ENCODE peak calls at places on chromosomes 2 and 18, in five cellular contexts. One of them, this sample, is unnamed.

GRCh38 chr2:72011791-72012190 is 135.9 kb downstream of the CYP26B1 start:
- DNase-seq in small intestine: no peak
- DNase-seq in caudate nucleus: no peak
- DNase-seq in pancreas: no peak
- DNase-seq in colonic mucosa: no peak
- DNase-seq in this sample: no peak

GRCh38 chr18:58947136-58947732 is 82.6 kb downstream of the ZNF532 start:
- DNase-seq in pancreas: no peak
- DNase-seq in colonic mucosa: no peak
- DNase-seq in caudate nucleus: no peak
- DNase-seq in small intestine: no peak
- DNase-seq in this sample: no peak

GRCh38 chr18:69636529-69637301 is 236.0 kb downstream of the DOK6 start:
- DNase-seq in pancreas: no peak
- DNase-seq in small intestine: no peak
- DNase-seq in caudate nucleus: no peak
- DNase-seq in colonic mucosa: no peak
- DNase-seq in this sample: peak

GRCh38 chr2:217897091-217897715 is 105.6 kb downstream of the TNS1 start:
- DNase-seq in caudate nucleus: no peak
- DNase-seq in colonic mucosa: no peak
- DNase-seq in pancreas: peak
- DNase-seq in small intestine: no peak
- DNase-seq in this sample: no peak

GRCh38 chr18:7545734-7546133 is 21.4 kb upstream of the PTPRM start:
- DNase-seq in pancreas: no peak
- DNase-seq in colonic mucosa: no peak
- DNase-seq in caudate nucleus: no peak
- DNase-seq in small intestine: no peak
- DNase-seq in this sample: no peak

GRCh38 chr2:139721454-139721995 is 941.3 kb upstream of the NXPH2 start:
- DNase-seq in small intestine: no peak
- DNase-seq in colonic mucosa: no peak
- DNase-seq in caudate nucleus: no peak
- DNase-seq in pancreas: no peak
- DNase-seq in this sample: no peak

GRCh38 chr2:214019229-214019972 is 391.5 kb upstream of the VWC2L start:
- DNase-seq in caudate nucleus: no peak
- DNase-seq in colonic mucosa: no peak
- DNase-seq in small intestine: no peak
- DNase-seq in pancreas: no peak
- DNase-seq in this sample: no peak

GRCh38 chr2:216284708-216285107 is 87.6 kb downstream of the MARCHF4 start:
- DNase-seq in pancreas: no peak
- DNase-seq in colonic mucosa: no peak
- DNase-seq in caudate nucleus: no peak
- DNase-seq in small intestine: no peak
- DNase-seq in this sample: no peak

GRCh38 chr2:6856548-6856920 is 9.2 kb downstream of the CMPK2 start:
- DNase-seq in small intestine: no peak
- DNase-seq in caudate nucleus: no peak
- DNase-seq in pancreas: no peak
- DNase-seq in colonic mucosa: no peak
- DNase-seq in this sample: no peak

GRCh38 chr18:62979172-62979571 is 263.8 kb downstream of the PHLPP1 start:
- DNase-seq in colonic mucosa: no peak
- DNase-seq in pancreas: no peak
- DNase-seq in caudate nucleus: peak
- DNase-seq in small intestine: no peak
- DNase-seq in this sample: no peak

GRCh38 chr2:5696741-5697521 is 4.7 kb downstream of the SOX11 start:
- DNase-seq in colonic mucosa: no peak
- DNase-seq in pancreas: no peak
- DNase-seq in caudate nucleus: peak
- DNase-seq in small intestine: no peak
- DNase-seq in this sample: no peak

GRCh38 chr2:5696351-5696740 is 4.2 kb downstream of the SOX11 start:
- DNase-seq in caudate nucleus: peak
- DNase-seq in colonic mucosa: no peak
- DNase-seq in pancreas: no peak
- DNase-seq in small intestine: no peak
- DNase-seq in this sample: no peak

GRCh38 chr2:5697554-5697953 is 5.4 kb downstream of the SOX11 start:
- DNase-seq in pancreas: no peak
- DNase-seq in small intestine: no peak
- DNase-seq in colonic mucosa: no peak
- DNase-seq in caudate nucleus: no peak
- DNase-seq in this sample: no peak

GRCh38 chr2:5699963-5700362 is 7.8 kb downstream of the SOX11 start:
- DNase-seq in caudate nucleus: no peak
- DNase-seq in colonic mucosa: no peak
- DNase-seq in small intestine: no peak
- DNase-seq in pancreas: no peak
- DNase-seq in this sample: no peak

GRCh38 chr2:5698171-5698570 is 6.0 kb downstream of the SOX11 start:
- DNase-seq in small intestine: no peak
- DNase-seq in pancreas: no peak
- DNase-seq in caudate nucleus: no peak
- DNase-seq in colonic mucosa: no peak
- DNase-seq in this sample: no peak
- H3K27ac ChIP-seq in small intestine: no peak
- H3K27ac ChIP-seq in pancreas: no peak
- H3K27ac ChIP-seq in caudate nucleus: no peak
- H3K27ac ChIP-seq in colonic mucosa: no peak
- H3K27ac ChIP-seq in this sample: no peak

GRCh38 chr18:48974304-48975220 is 23.8 kb upstream of the SMAD7 start:
- DNase-seq in small intestine: no peak
- DNase-seq in caudate nucleus: no peak
- DNase-seq in colonic mucosa: no peak
- DNase-seq in pancreas: no peak
- DNase-seq in this sample: no peak

GRCh38 chr18:48973731-48974130 is 23.0 kb upstream of the SMAD7 start:
- DNase-seq in caudate nucleus: no peak
- DNase-seq in pancreas: no peak
- DNase-seq in small intestine: peak
- DNase-seq in colonic mucosa: peak
- DNase-seq in this sample: no peak

GRCh38 chr18:48975817-48976649 is 25.3 kb upstream of the SMAD7 start:
- DNase-seq in small intestine: peak
- DNase-seq in colonic mucosa: peak
- DNase-seq in pancreas: peak
- DNase-seq in caudate nucleus: no peak
- DNase-seq in this sample: peak

GRCh38 chr18:48977914-48978313 is 27.1 kb upstream of the SMAD7 start:
- DNase-seq in pancreas: no peak
- DNase-seq in caudate nucleus: no peak
- DNase-seq in colonic mucosa: no peak
- DNase-seq in small intestine: no peak
- DNase-seq in this sample: no peak

GRCh38 chr18:48975221-48975816 is 24.6 kb upstream of the SMAD7 start:
- DNase-seq in colonic mucosa: no peak
- DNase-seq in caudate nucleus: no peak
- DNase-seq in pancreas: peak
- DNase-seq in small intestine: no peak
- DNase-seq in this sample: no peak
- H3K27ac ChIP-seq in colonic mucosa: peak
- H3K27ac ChIP-seq in caudate nucleus: peak
- H3K27ac ChIP-seq in pancreas: peak
- H3K27ac ChIP-seq in small intestine: peak
- H3K27ac ChIP-seq in this sample: no peak

GRCh38 chr2:188316354-188316753 is 24.7 kb downstream of the GULP1 start:
- DNase-seq in small intestine: no peak
- DNase-seq in pancreas: no peak
- DNase-seq in caudate nucleus: no peak
- DNase-seq in colonic mucosa: no peak
- DNase-seq in this sample: no peak
- H3K27ac ChIP-seq in small intestine: no peak
- H3K27ac ChIP-seq in pancreas: no peak
- H3K27ac ChIP-seq in caudate nucleus: no peak
- H3K27ac ChIP-seq in colonic mucosa: no peak
- H3K27ac ChIP-seq in this sample: no peak

GRCh38 chr2:3267869-3268704 is 109.5 kb downstream of the EIPR1 start:
- DNase-seq in colonic mucosa: no peak
- DNase-seq in pancreas: no peak
- DNase-seq in small intestine: no peak
- DNase-seq in caudate nucleus: no peak
- DNase-seq in this sample: no peak
- H3K27ac ChIP-seq in colonic mucosa: no peak
- H3K27ac ChIP-seq in pancreas: no peak
- H3K27ac ChIP-seq in small intestine: no peak
- H3K27ac ChIP-seq in caudate nucleus: no peak
- H3K27ac ChIP-seq in this sample: no peak

GRCh38 chr2:152549428-152549827 is 167.8 kb downstream of the PRPF40A start:
- DNase-seq in small intestine: no peak
- DNase-seq in caudate nucleus: no peak
- DNase-seq in pancreas: no peak
- DNase-seq in colonic mucosa: no peak
- DNase-seq in this sample: no peak

GRCh38 chr2:152550386-152550785 is 166.9 kb downstream of the PRPF40A start:
- DNase-seq in pancreas: no peak
- DNase-seq in colonic mucosa: no peak
- DNase-seq in small intestine: peak
- DNase-seq in caudate nucleus: no peak
- DNase-seq in this sample: no peak

GRCh38 chr2:152546230-152546837 is 170.9 kb downstream of the PRPF40A start:
- DNase-seq in small intestine: peak
- DNase-seq in colonic mucosa: peak
- DNase-seq in pancreas: no peak
- DNase-seq in caudate nucleus: no peak
- DNase-seq in this sample: no peak

GRCh38 chr2:152548996-152549395 is 168.3 kb downstream of the PRPF40A start:
- DNase-seq in caudate nucleus: no peak
- DNase-seq in colonic mucosa: no peak
- DNase-seq in pancreas: no peak
- DNase-seq in small intestine: no peak
- DNase-seq in this sample: no peak

GRCh38 chr2:152548111-152548875 is 169.0 kb downstream of the PRPF40A start:
- DNase-seq in colonic mucosa: no peak
- DNase-seq in caudate nucleus: no peak
- DNase-seq in small intestine: peak
- DNase-seq in pancreas: no peak
- DNase-seq in this sample: no peak
- H3K27ac ChIP-seq in colonic mucosa: no peak
- H3K27ac ChIP-seq in caudate nucleus: peak
- H3K27ac ChIP-seq in small intestine: no peak
- H3K27ac ChIP-seq in pancreas: peak
- H3K27ac ChIP-seq in this sample: no peak

GRCh38 chr2:219765236-219765635 is 137.8 kb downstream of the SLC4A3 start:
- DNase-seq in pancreas: no peak
- DNase-seq in colonic mucosa: no peak
- DNase-seq in small intestine: no peak
- DNase-seq in caudate nucleus: no peak
- DNase-seq in this sample: no peak
- H3K27ac ChIP-seq in pancreas: no peak
- H3K27ac ChIP-seq in colonic mucosa: no peak
- H3K27ac ChIP-seq in small intestine: no peak
- H3K27ac ChIP-seq in caudate nucleus: no peak
- H3K27ac ChIP-seq in this sample: no peak

DNA sequence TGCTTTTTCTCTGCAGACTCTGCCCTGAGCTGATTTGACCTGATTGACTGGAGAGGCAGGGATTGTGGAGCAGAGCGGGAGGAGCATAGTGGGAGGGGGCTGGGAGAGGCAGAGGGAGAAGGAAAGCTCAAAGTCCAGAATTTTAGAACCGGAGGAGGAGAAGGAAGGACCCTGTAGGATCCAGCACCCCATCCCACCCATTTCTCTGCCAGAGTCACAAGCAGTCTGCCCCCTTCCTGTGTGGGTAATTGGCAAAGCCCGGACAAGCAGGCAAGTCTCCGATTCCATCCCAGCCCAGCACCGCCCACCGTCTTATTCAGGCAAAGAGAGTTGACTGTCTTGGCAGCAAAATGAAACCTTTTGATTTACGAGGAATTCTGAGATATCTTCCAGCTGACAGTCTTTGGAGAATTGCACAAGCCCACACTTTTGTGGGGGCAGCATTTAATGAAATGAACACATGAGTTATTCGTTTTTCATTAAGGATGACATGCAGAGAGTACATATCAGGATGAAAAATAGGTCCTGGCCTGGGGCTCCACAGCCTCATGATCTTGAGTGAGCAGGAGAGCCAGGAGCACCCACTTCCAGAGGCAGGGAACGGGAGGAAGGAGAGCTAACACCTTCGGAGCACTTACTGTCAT is 103.1 kb downstream of the MCFD2 start:
- DNase-seq in caudate nucleus: no peak
- DNase-seq in pancreas: no peak
- DNase-seq in colonic mucosa: peak
- DNase-seq in small intestine: peak
- DNase-seq in this sample: no peak
- H3K27ac ChIP-seq in caudate nucleus: peak
- H3K27ac ChIP-seq in pancreas: no peak
- H3K27ac ChIP-seq in colonic mucosa: no peak
- H3K27ac ChIP-seq in small intestine: peak
- H3K27ac ChIP-seq in this sample: no peak

DNA sequence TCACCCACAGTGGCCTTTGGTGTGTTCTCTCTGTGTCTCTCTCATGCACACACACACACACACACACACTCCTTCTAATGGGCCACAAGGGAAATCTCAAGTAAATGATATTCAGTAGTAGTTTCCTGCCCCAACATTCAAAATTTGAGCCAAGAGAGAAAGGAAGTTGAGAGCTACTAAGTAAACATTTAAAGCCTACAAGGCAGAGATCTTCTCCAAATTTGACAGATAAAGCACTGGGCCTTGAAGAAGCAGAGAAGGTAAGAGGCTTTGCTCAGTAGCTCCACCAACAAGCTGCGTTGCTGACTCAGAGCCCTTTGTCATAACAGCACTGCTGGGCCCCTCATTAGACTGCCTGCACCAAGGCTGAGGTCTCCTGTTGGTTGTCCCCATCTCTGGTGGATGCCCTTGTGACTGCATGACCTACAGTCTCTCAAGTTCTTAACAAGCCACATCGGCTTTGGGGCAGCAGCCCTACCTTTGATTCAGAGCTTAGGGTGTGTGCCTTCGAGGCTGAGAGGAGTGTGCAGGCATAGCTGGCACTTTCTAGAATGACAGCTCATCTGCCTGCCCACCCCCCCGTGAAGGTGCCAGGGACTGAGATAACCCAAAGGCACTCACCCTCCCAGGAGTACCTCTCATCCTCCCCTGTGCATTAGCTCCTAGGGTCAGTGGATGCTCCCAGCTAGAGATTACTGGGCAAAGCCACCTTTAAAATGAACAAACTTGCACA is 32.3 kb upstream of the NEB start:
- DNase-seq in small intestine: no peak
- DNase-seq in pancreas: no peak
- DNase-seq in colonic mucosa: no peak
- DNase-seq in caudate nucleus: no peak
- DNase-seq in this sample: no peak
- H3K27ac ChIP-seq in small intestine: no peak
- H3K27ac ChIP-seq in pancreas: no peak
- H3K27ac ChIP-seq in colonic mucosa: no peak
- H3K27ac ChIP-seq in caudate nucleus: no peak
- H3K27ac ChIP-seq in this sample: no peak

This sample was measured in CD8-positive, alpha-beta T cell.